ENCODE peak calls at places on chromosome 10, in five cellular contexts. One of them, this sample, is unnamed.

GRCh38 chr10:67386260-67386659 is 309.7 kb downstream of the CTNNA3 start:
- DNase-seq in endothelial cell: no peak
- DNase-seq in fibroblast of lung: no peak
- DNase-seq in dermis blood vessel endothelial cell: no peak
- DNase-seq in skeletal muscle cell: no peak
- DNase-seq in this sample: no peak

GRCh38 chr10:78905015-78905939 is 163.5 kb upstream of the ZMIZ1 start:
- DNase-seq in fibroblast of lung: no peak
- DNase-seq in skeletal muscle cell: no peak
- DNase-seq in endothelial cell: no peak
- DNase-seq in dermis blood vessel endothelial cell: no peak
- DNase-seq in this sample: no peak

GRCh38 chr10:76874896-76875295 is 762.7 kb downstream of the KCNMA1 start:
- DNase-seq in dermis blood vessel endothelial cell: no peak
- DNase-seq in skeletal muscle cell: no peak
- DNase-seq in fibroblast of lung: no peak
- DNase-seq in endothelial cell: no peak
- DNase-seq in this sample: no peak

GRCh38 chr10:71697938-71698709 is 21.5 kb downstream of the C10orf105 start:
- DNase-seq in fibroblast of lung: no peak
- DNase-seq in endothelial cell: no peak
- DNase-seq in skeletal muscle cell: no peak
- DNase-seq in dermis blood vessel endothelial cell: no peak
- DNase-seq in this sample: no peak

GRCh38 chr10:3067045-3067858 is at the start of gene PFKP:
- DNase-seq in skeletal muscle cell: no peak
- DNase-seq in endothelial cell: peak; percentile 33
- DNase-seq in fibroblast of lung: no peak
- DNase-seq in dermis blood vessel endothelial cell: peak; percentile 40
- DNase-seq in this sample: no peak

GRCh38 chr10:124685251-124685650 is 58.9 kb downstream of the FAM53B start:
- DNase-seq in dermis blood vessel endothelial cell: peak; percentile 51
- DNase-seq in endothelial cell: no peak
- DNase-seq in skeletal muscle cell: no peak
- DNase-seq in fibroblast of lung: no peak
- DNase-seq in this sample: no peak

GRCh38 chr10:59508296-59508695 is 145.9 kb upstream of the FAM13C start:
- DNase-seq in fibroblast of lung: peak; percentile 83
- DNase-seq in dermis blood vessel endothelial cell: no peak
- DNase-seq in skeletal muscle cell: no peak
- DNase-seq in endothelial cell: no peak
- DNase-seq in this sample: no peak

GRCh38 chr10:59240581-59241183 is 64.2 kb downstream of the PHYHIPL start:
- DNase-seq in dermis blood vessel endothelial cell: peak; percentile 66
- DNase-seq in skeletal muscle cell: no peak
- DNase-seq in fibroblast of lung: peak; percentile 82
- DNase-seq in endothelial cell: peak; percentile 38
- DNase-seq in this sample: no peak

GRCh38 chr10:131934769-131935168 is 34.0 kb downstream of the PPP2R2D start:
- DNase-seq in fibroblast of lung: no peak
- DNase-seq in skeletal muscle cell: no peak
- DNase-seq in dermis blood vessel endothelial cell: no peak
- DNase-seq in endothelial cell: no peak
- DNase-seq in this sample: no peak

GRCh38 chr10:100776671-100777070 is 31.3 kb downstream of the PAX2 start:
- DNase-seq in skeletal muscle cell: no peak
- DNase-seq in endothelial cell: no peak
- DNase-seq in dermis blood vessel endothelial cell: no peak
- DNase-seq in fibroblast of lung: no peak
- DNase-seq in this sample: no peak

GRCh38 chr10:77974396-77975074 is 48.0 kb upstream of the DLG5 start:
- DNase-seq in fibroblast of lung: peak; percentile 75
- DNase-seq in endothelial cell: peak; percentile 58
- DNase-seq in skeletal muscle cell: no peak
- DNase-seq in dermis blood vessel endothelial cell: peak; percentile 44
- DNase-seq in this sample: no peak

GRCh38 chr10:128536259-128536658 is 410.0 kb upstream of the MKI67 start:
- DNase-seq in skeletal muscle cell: no peak
- DNase-seq in fibroblast of lung: no peak
- DNase-seq in endothelial cell: no peak
- DNase-seq in dermis blood vessel endothelial cell: no peak
- DNase-seq in this sample: no peak

GRCh38 chr10:124091646-124092269 is 1.6 kb downstream of the CHST15 start:
- DNase-seq in endothelial cell: peak; percentile 41
- DNase-seq in skeletal muscle cell: no peak
- DNase-seq in dermis blood vessel endothelial cell: peak; percentile 56
- DNase-seq in fibroblast of lung: peak; percentile 42
- DNase-seq in this sample: no peak

GRCh38 chr10:127453706-127454105 is 95.4 kb upstream of the NPS start:
- DNase-seq in skeletal muscle cell: no peak
- DNase-seq in fibroblast of lung: no peak
- DNase-seq in endothelial cell: no peak
- DNase-seq in dermis blood vessel endothelial cell: no peak
- DNase-seq in this sample: no peak

GRCh38 chr10:36256166-36256565 is 614.1 kb upstream of the FZD8 start:
- DNase-seq in dermis blood vessel endothelial cell: peak; percentile 23
- DNase-seq in fibroblast of lung: peak; percentile 43
- DNase-seq in skeletal muscle cell: peak; percentile 93
- DNase-seq in endothelial cell: no peak
- DNase-seq in this sample: no peak

GRCh38 chr10:124353896-124354295 is 64.8 kb downstream of the OAT start:
- DNase-seq in skeletal muscle cell: no peak
- DNase-seq in endothelial cell: no peak
- DNase-seq in dermis blood vessel endothelial cell: no peak
- DNase-seq in fibroblast of lung: no peak
- DNase-seq in this sample: no peak

GRCh38 chr10:77531441-77532001 is 106.1 kb downstream of the KCNMA1 start:
- DNase-seq in endothelial cell: no peak
- DNase-seq in dermis blood vessel endothelial cell: peak; percentile 62
- DNase-seq in skeletal muscle cell: peak; percentile 62
- DNase-seq in fibroblast of lung: peak; percentile 86
- DNase-seq in this sample: peak; percentile 53

GRCh38 chr10:118775478-118775877 is 20.7 kb upstream of the CACUL1 start:
- DNase-seq in skeletal muscle cell: no peak
- DNase-seq in fibroblast of lung: no peak
- DNase-seq in endothelial cell: no peak
- DNase-seq in dermis blood vessel endothelial cell: peak; percentile 22
- DNase-seq in this sample: no peak

GRCh38 chr10:72164617-72165016 is 51.2 kb upstream of the ANAPC16 start:
- DNase-seq in endothelial cell: no peak
- DNase-seq in skeletal muscle cell: no peak
- DNase-seq in fibroblast of lung: peak; percentile 10
- DNase-seq in dermis blood vessel endothelial cell: no peak
- DNase-seq in this sample: no peak

GRCh38 chr10:78651287-78651686 is 417.5 kb upstream of the ZMIZ1 start:
- DNase-seq in dermis blood vessel endothelial cell: no peak
- DNase-seq in skeletal muscle cell: no peak
- DNase-seq in endothelial cell: no peak
- DNase-seq in fibroblast of lung: no peak
- DNase-seq in this sample: no peak

GRCh38 chr10:60473557-60473956 is 83.9 kb upstream of the ANK3 start:
- DNase-seq in skeletal muscle cell: no peak
- DNase-seq in endothelial cell: no peak
- DNase-seq in fibroblast of lung: no peak
- DNase-seq in dermis blood vessel endothelial cell: no peak
- DNase-seq in this sample: no peak

GRCh38 chr10:72260215-72260587 is 13.5 kb upstream of the DDIT4 start:
- DNase-seq in skeletal muscle cell: no peak
- DNase-seq in endothelial cell: no peak
- DNase-seq in fibroblast of lung: no peak
- DNase-seq in dermis blood vessel endothelial cell: no peak
- DNase-seq in this sample: no peak

GRCh38 chr10:97422921-97423420 is 3.0 kb upstream of the PGAM1 start:
- DNase-seq in fibroblast of lung: peak; percentile 14
- DNase-seq in skeletal muscle cell: peak; percentile 64
- DNase-seq in dermis blood vessel endothelial cell: peak; percentile 84
- DNase-seq in endothelial cell: no peak
- DNase-seq in this sample: no peak

GRCh38 chr10:97224483-97225435 is 39.0 kb upstream of the SLIT1 start:
- DNase-seq in skeletal muscle cell: no peak
- DNase-seq in dermis blood vessel endothelial cell: no peak
- DNase-seq in fibroblast of lung: no peak
- DNase-seq in endothelial cell: no peak
- DNase-seq in this sample: no peak